ENCODE peak calls at places on chromosomes 2 and 18, in eight cellular contexts. Y is NCI-H345; F is GDM1; Z is dermis blood vessel endothelial cell; U is fibroblast of the conjunctiva; J is stimulated activated CD4-positive, alpha-beta T cell treated with anti-CD3 and anti-CD28 coated beads, Interleukin-2, amount 100 ng/mL, for 48 hours; V is head of caudate nucleus; G is NCI-H1092 treated with DMSO at 0.1 percent for 48 hours. S is an unnamed sample.

GRCh38 chr2:239666053-239666854 is 265.4 kb upstream of the HDAC4 start:
- DNase-seq in Y (no peak), F (no peak), Z (no peak), U (no peak), J (no peak), V (peak; percentile 42), G (no peak), S (no peak)

GRCh38 chr18:67977067-67977616 is 460.6 kb upstream of the DSEL start:
- DNase-seq in Y (no peak), F (no peak), Z (no peak), U (no peak), J (no peak), V (no peak), G (no peak), S (no peak)

GRCh38 chr2:192153561-192153960 is 41.2 kb downstream of the TMEFF2 start:
- DNase-seq in Y (no peak), F (no peak), Z (no peak), U (no peak), J (no peak), V (no peak), G (no peak), S (no peak)

GRCh38 chr18:8424481-8424880 is 184.8 kb upstream of the RAB12 start:
- DNase-seq in Y (no peak), F (no peak), Z (no peak), U (no peak), J (no peak), V (no peak), G (no peak), S (no peak)

GRCh38 chr2:54524236-54524991 is 68.3 kb downstream of the SPTBN1 start:
- DNase-seq in Y (no peak), F (peak; percentile 36), Z (peak; percentile 82), U (no peak), J (peak; percentile 6), V (peak; percentile 30), G (no peak), S (no peak)

GRCh38 chr2:177030391-177031000 is 182.1 kb upstream of the HNRNPA3 start:
- DNase-seq in Y (peak; percentile 15), F (no peak), Z (no peak), U (no peak), J (no peak), V (peak; percentile 71), G (peak; percentile 59), S (no peak)

GRCh38 chr2:144834363-144834762 is 314.4 kb upstream of the ZEB2 start:
- DNase-seq in Y (no peak), F (no peak), Z (no peak), U (no peak), J (no peak), V (no peak), G (no peak), S (no peak)

GRCh38 chr2:179443175-179443574 is 178.5 kb upstream of the SESTD1 start:
- DNase-seq in Y (no peak), F (no peak), Z (no peak), U (no peak), J (no peak), V (no peak), G (no peak), S (no peak)